ENCODE peak calls at places on chromosomes 3 and 15, in five cellular contexts. N, U, S, R and F are unnamed samples.

GRCh38 chr15:30923429-30923828 is 19.7 kb downstream of the FAN1 start:
- DNase-seq in N (peak; percentile 30), U (no peak), S (no peak), R (no peak), F (no peak)

GRCh38 chr15:80070840-80071239 is 11.4 kb downstream of the ZFAND6 start:
- DNase-seq in N (no peak), U (no peak), S (no peak), R (peak; percentile 41), F (peak; percentile 96)

GRCh38 chr3:142981901-142982773 is 18.7 kb upstream of the PAQR9 start:
- DNase-seq in N (peak; percentile 11), U (no peak), S (no peak), R (no peak), F (no peak)

GRCh38 chr3:147816770-147817169 is 407.6 kb downstream of the ZIC1 start:
- DNase-seq in N (no peak), U (no peak), S (no peak), R (no peak), F (no peak)

GRCh38 chr3:17158941-17159682 is 274.4 kb downstream of the PLCL2 start:
- DNase-seq in N (no peak), U (no peak), S (no peak), R (peak; percentile 45), F (no peak)

GRCh38 chr3:70822777-70823176 is 510.3 kb upstream of the MDFIC2 start:
- DNase-seq in N (no peak), U (no peak), S (no peak), R (no peak), F (no peak)

GRCh38 chr3:129013491-129013891 is 12.4 kb downstream of the EFCC1 start:
- DNase-seq in N (no peak), U (no peak), S (no peak), R (no peak), F (no peak)

GRCh38 chr3:186932281-186933181 is 2.2 kb downstream of the ST6GAL1 start:
- DNase-seq in N (peak; percentile 39), U (no peak), S (no peak), R (no peak), F (peak; percentile 84)

GRCh38 chr15:90191795-90192494 is 9.2 kb upstream of the SEMA4B start:
- DNase-seq in N (no peak), U (no peak), S (peak; percentile 79), R (peak; percentile 67), F (no peak)

GRCh38 chr3:11668243-11669232 is 24.8 kb upstream of the VGLL4 start:
- DNase-seq in N (no peak), U (no peak), S (no peak), R (no peak), F (no peak)

GRCh38 chr15:52256366-52256765 is 39.2 kb downstream of the MYO5C start:
- DNase-seq in N (peak; percentile 65), U (peak; percentile 50), S (no peak), R (peak; percentile 76), F (peak; percentile 80)

GRCh38 chr3:188491276-188491687 is 337.3 kb downstream of the LPP start:
- DNase-seq in N (no peak), U (no peak), S (no peak), R (no peak), F (no peak)

DNA sequence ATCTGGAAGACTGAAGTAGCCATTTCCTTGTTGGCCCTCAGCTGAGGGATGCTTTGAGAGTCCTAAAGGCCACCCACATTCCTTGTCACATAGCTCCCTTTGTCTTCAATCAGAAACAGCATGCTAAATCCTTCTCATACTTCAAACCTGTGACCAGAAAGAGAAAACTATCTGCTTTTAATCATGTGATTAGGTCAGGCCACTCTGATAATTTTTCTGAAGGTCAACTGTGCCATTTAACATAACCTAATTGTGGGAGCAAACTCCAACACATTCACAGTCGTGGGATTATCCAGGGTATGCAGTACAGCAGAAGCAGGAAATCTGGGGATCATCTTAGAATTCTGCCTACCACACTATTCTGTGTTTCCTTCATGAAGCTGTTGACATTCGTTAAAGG is 223.9 kb upstream of the NR2E3 start:
- DNase-seq in N (no peak), U (no peak), S (no peak), R (no peak), F (no peak)
- H3K4me3 ChIP-seq in N (no peak overlapping the region), U (no peak overlapping the region), S (no peak overlapping the region), R (no peak overlapping the region), F (no peak overlapping the region)

DNA sequence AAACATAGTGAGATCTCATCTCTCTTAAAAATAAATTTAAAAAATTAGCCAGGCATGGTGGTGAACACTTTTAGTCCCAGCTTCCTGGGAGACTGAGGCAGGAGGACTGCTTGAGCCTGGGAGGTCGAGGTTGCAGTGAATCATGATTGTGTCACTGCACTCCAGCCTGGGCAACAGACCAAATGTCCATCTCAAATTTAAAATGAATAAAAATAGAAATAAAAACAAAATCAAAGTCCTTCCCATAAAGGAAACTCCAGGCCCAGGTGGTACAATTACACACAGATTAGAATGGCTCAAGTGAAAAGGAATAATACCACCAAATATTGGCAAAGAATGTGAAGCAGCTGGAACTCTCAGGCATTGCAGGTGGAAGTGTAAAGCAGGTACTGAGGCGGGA is 19.3 kb upstream of the ATP10A start:
- DNase-seq in N (no peak), U (no peak), S (no peak), R (no peak), F (no peak)
- H3K4me3 ChIP-seq in N (no peak overlapping the region), U (no peak overlapping the region), S (no peak overlapping the region), R (no peak overlapping the region), F (no peak overlapping the region)

DNA sequence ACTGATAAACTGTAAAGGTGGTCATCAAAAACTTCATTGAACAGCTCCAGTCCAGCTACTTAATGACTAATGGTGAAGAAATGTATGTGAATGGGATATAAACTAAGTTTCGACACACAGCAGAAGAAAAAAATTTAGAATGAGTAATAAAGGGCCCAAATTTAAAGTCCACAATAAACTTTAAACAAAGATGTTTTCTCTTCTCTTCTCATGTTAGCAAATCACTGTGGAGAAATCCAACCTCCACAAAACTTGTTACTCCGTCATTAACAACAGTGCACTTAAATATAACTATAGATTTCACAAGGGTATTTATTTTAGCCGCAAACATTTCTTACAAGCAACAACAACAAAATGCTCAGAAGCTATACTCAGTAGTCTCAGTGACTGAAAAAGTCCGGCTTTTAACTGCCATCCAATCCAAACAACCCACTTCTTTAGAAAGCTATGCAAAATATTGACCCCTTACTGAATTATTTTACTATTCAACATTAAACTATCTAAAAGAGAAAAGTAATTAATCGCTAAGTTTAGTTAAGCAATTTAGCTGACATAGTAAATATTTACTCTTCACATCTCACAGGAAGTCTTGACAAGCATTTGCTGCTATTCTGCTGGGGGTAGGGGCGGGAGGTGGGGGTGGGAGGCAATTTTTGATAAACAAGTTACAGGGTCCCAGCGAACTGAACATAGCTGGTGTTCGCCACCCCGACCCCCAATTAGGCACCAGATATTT is 2.5 kb downstream of the IGF2BP2 start:
- DNase-seq in N (no peak), U (no peak), S (no peak), R (no peak), F (no peak)
- H3K4me3 ChIP-seq in N (peak overlapping the region; percentile 94), U (peak overlapping the region; percentile 95), S (peak overlapping the region; percentile 77), R (peak overlapping the region; percentile 94), F (peak overlapping the region; percentile 81)

GRCh38 chr3:9902372-9903237 is at the start of gene IL17RE:
- DNase-seq in N (peak; percentile 31), U (no peak), S (peak; percentile 86), R (no peak), F (no peak)
- H3K4me3 ChIP-seq in N (no peak within 1 kb of the TSS), U (peak within 1 kb of the TSS; percentile 23), S (peak within 1 kb of the TSS; percentile 55), R (no peak within 1 kb of the TSS), F (no peak within 1 kb of the TSS)

DNA sequence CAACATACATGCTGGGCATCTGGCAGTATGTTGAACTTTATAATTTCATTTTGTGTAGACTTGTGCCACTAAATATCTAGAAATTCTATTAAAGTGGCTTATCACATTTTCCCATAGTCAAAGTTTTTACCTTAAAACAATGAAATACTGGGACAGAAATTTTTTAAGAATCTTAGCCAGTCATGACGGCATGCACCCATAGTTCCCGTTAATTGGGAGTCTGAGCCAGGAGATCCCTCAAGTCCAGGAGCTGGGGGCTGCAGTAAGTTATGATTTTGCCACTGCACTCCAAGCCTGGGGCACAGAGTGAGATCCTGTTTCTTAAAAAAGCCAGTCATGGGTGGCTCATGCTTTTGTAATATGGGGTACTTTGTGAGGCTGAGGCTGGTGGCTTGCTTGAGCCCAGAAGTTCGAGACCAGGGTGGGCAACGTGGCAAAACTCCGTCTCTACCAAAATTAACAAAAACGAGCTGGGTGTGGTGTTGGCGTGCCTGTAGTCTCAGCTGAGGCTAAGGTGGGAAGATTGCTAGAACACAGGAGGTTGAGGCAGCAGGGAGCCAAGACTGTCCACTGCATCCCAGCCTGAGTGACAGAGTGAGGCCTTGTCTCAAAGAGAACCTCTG is 3.1 kb downstream of the RPSA start:
- DNase-seq in N (no peak), U (no peak), S (no peak), R (no peak), F (no peak)
- H3K4me3 ChIP-seq in N (no peak overlapping the region), U (peak overlapping the region; percentile 2), S (no peak overlapping the region), R (no peak overlapping the region), F (peak overlapping the region; percentile 5)

GRCh38 chr3:157294953-157295352 is 135.0 kb upstream of the CCNL1 start:
- DNase-seq in N (no peak), U (no peak), S (no peak), R (no peak), F (no peak)
- H3K4me3 ChIP-seq in N (no peak overlapping the region), U (no peak overlapping the region), S (no peak overlapping the region), R (no peak overlapping the region), F (no peak overlapping the region)

DNA sequence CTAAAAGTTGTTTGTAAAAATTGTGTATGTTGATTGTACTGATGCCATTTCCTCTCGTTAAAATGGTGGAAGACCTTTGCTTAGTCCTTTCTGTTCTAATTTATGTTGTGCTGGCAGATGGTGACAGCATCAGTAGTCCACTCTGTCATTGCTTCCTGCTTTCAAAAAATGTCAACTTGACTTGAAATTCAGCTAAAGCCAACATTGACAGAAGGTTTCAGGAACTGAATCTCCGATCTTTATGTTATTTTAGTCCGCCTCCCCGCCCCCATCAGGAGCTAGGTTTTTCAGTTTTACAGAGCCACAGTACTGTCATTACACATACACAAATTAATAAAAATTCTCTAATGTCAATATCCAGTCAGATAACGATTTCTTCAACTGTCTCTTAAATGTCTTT is 1.5 kb downstream of the CEP63 start:
- DNase-seq in N (no peak), U (no peak), S (no peak), R (no peak), F (no peak)
- H3K4me3 ChIP-seq in N (peak overlapping the region; percentile 68), U (peak overlapping the region; percentile 87), S (peak overlapping the region; percentile 94), R (peak overlapping the region; percentile 69), F (peak overlapping the region; percentile 75)